ENCODE peak calls at places on chromosomes 3 and 15, in four cellular contexts. One of them, this sample, is unnamed.

GRCh38 chr3:134663646-134664456 is 13.0 kb upstream of the KY start:
- DNase-seq in cardiac muscle cell: peak; percentile 36
- DNase-seq in IMR-90: peak; percentile 55
- DNase-seq in astrocyte: peak; percentile 47
- DNase-seq in this sample: peak; percentile 17

GRCh38 chr3:64344721-64345207 is 119.5 kb upstream of the PRICKLE2 start:
- DNase-seq in cardiac muscle cell: peak; percentile 24
- DNase-seq in IMR-90: peak; percentile 85
- DNase-seq in astrocyte: peak; percentile 86
- DNase-seq in this sample: peak; percentile 89

GRCh38 chr3:159586587-159587202 is 401.9 kb upstream of the IL12A start:
- DNase-seq in cardiac muscle cell: peak; percentile 52
- DNase-seq in IMR-90: peak; percentile 63
- DNase-seq in astrocyte: peak; percentile 36
- DNase-seq in this sample: peak; percentile 30

GRCh38 chr3:107063351-107063750 is 313.9 kb upstream of the CCDC54 start:
- DNase-seq in cardiac muscle cell: no peak
- DNase-seq in IMR-90: peak; percentile 22
- DNase-seq in astrocyte: peak; percentile 65
- DNase-seq in this sample: no peak

GRCh38 chr3:156818890-156819289 is 7.3 kb upstream of the LEKR1 start:
- DNase-seq in cardiac muscle cell: no peak
- DNase-seq in IMR-90: peak; percentile 74
- DNase-seq in astrocyte: peak; percentile 91
- DNase-seq in this sample: peak; percentile 96

GRCh38 chr3:55690746-55691540 is 203.8 kb upstream of the WNT5A start:
- DNase-seq in cardiac muscle cell: no peak
- DNase-seq in IMR-90: no peak
- DNase-seq in astrocyte: no peak
- DNase-seq in this sample: no peak

GRCh38 chr3:171417813-171418212 is 42.4 kb downstream of the TNIK start:
- DNase-seq in cardiac muscle cell: no peak
- DNase-seq in IMR-90: peak; percentile 93
- DNase-seq in astrocyte: peak; percentile 92
- DNase-seq in this sample: peak; percentile 56

GRCh38 chr3:186788482-186789370 is 5.3 kb downstream of the EIF4A2 start:
- DNase-seq in cardiac muscle cell: no peak
- DNase-seq in IMR-90: no peak
- DNase-seq in astrocyte: no peak
- DNase-seq in this sample: no peak

GRCh38 chr3:40225116-40225515 is 84.4 kb upstream of the EIF1B start:
- DNase-seq in cardiac muscle cell: no peak
- DNase-seq in IMR-90: no peak
- DNase-seq in astrocyte: no peak
- DNase-seq in this sample: no peak

GRCh38 chr3:160806686-160807085 is 50.7 kb downstream of the PPM1L start:
- DNase-seq in cardiac muscle cell: no peak
- DNase-seq in IMR-90: no peak
- DNase-seq in astrocyte: no peak
- DNase-seq in this sample: no peak

GRCh38 chr15:55276324-55276723 is 13.3 kb downstream of the RAB27A start:
- DNase-seq in cardiac muscle cell: no peak
- DNase-seq in IMR-90: no peak
- DNase-seq in astrocyte: no peak
- DNase-seq in this sample: no peak

GRCh38 chr3:122268257-122269024 is 56.6 kb upstream of the CSTA start:
- DNase-seq in cardiac muscle cell: no peak
- DNase-seq in IMR-90: no peak
- DNase-seq in astrocyte: peak; percentile 6
- DNase-seq in this sample: no peak

GRCh38 chr3:36993326-36994283 is at the start of gene MLH1:
- DNase-seq in cardiac muscle cell: peak; percentile 94
- DNase-seq in IMR-90: peak; percentile 100
- DNase-seq in astrocyte: peak; percentile 100
- DNase-seq in this sample: peak; percentile 100

GRCh38 chr15:70323111-70323851 is 225.6 kb upstream of the TLE3 start:
- DNase-seq in cardiac muscle cell: no peak
- DNase-seq in IMR-90: no peak
- DNase-seq in astrocyte: peak; percentile 63
- DNase-seq in this sample: no peak

GRCh38 chr3:105686324-105686897 is 182.4 kb downstream of the CBLB start:
- DNase-seq in cardiac muscle cell: no peak
- DNase-seq in IMR-90: peak; percentile 54
- DNase-seq in astrocyte: no peak
- DNase-seq in this sample: peak; percentile 49

GRCh38 chr3:155815030-155815429 is 9.0 kb upstream of the C3orf33 start:
- DNase-seq in cardiac muscle cell: no peak
- DNase-seq in IMR-90: no peak
- DNase-seq in astrocyte: no peak
- DNase-seq in this sample: no peak

GRCh38 chr15:80856809-80857377 is 77.7 kb downstream of the CEMIP start:
- DNase-seq in cardiac muscle cell: no peak
- DNase-seq in IMR-90: no peak
- DNase-seq in astrocyte: no peak
- DNase-seq in this sample: no peak

GRCh38 chr15:77737238-77738037 is 104.7 kb upstream of the LINGO1 start:
- DNase-seq in cardiac muscle cell: no peak
- DNase-seq in IMR-90: no peak
- DNase-seq in astrocyte: no peak
- DNase-seq in this sample: no peak

DNA sequence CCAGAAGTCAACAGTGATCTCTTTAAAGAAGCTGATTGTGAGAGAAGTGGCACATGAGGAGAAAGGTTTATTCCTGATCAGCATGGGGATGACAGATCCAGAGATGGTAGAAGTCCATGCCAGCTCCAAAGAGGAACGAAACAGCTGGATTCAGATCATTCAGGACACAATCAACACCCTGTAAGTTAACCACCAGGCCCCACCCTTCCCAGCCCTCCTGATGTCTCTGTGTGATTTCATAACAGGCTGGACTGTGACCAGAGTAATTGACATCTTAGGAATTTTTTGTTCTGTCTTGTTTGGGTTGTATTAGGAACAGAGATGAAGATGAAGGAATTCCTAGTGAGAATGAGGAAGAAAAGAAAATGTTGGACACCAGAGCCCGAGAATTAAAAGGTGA is 67.7 kb downstream of the KLHL25 start:
- DNase-seq in cardiac muscle cell: no peak
- DNase-seq in IMR-90: no peak
- DNase-seq in astrocyte: no peak
- DNase-seq in this sample: no peak
- H3K4me3 ChIP-seq in cardiac muscle cell: no peak overlapping the region
- H3K4me3 ChIP-seq in IMR-90: no peak overlapping the region
- H3K4me3 ChIP-seq in astrocyte: no peak overlapping the region
- H3K4me3 ChIP-seq in this sample: no peak overlapping the region

DNA sequence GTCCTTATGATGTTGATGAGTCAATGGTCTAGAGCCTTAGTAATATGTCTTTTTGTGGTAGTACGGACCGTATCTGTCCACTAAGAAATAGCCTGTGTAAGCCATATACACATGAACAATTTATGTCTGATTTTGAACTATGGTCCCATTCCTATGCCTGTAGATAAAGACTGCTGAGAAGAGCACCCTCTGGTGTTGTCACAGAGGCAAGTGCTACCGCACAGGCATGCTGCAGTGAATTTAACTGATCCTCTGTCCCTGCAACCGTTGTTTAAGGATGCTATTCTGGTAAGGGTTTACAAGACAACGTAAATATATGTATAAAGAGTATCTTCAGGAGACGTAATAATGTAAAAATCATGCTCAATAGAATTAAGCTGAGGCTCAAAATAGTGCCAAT is 170.7 kb downstream of the UBE3A start:
- DNase-seq in cardiac muscle cell: no peak
- DNase-seq in IMR-90: no peak
- DNase-seq in astrocyte: no peak
- DNase-seq in this sample: peak; percentile 5
- TF ChIP-seq CTCF in cardiac muscle cell: no peak
- TF ChIP-seq CTCF in IMR-90: no peak
- TF ChIP-seq CTCF in astrocyte: no peak
- TF ChIP-seq CTCF in this sample: peak; percentile 16

GRCh38 chr3:197309528-197310361 is 11.3 kb upstream of the DLG1 start:
- DNase-seq in cardiac muscle cell: no peak
- DNase-seq in IMR-90: peak; percentile 93
- DNase-seq in astrocyte: peak; percentile 95
- DNase-seq in this sample: peak; percentile 75

GRCh38 chr3:197308591-197308990 is 10.2 kb upstream of the DLG1 start:
- DNase-seq in cardiac muscle cell: no peak
- DNase-seq in IMR-90: peak; percentile 90
- DNase-seq in astrocyte: peak; percentile 92
- DNase-seq in this sample: peak; percentile 61

GRCh38 chr3:197312431-197312830 is 14.0 kb upstream of the DLG1 start:
- DNase-seq in cardiac muscle cell: no peak
- DNase-seq in IMR-90: no peak
- DNase-seq in astrocyte: no peak
- DNase-seq in this sample: no peak

GRCh38 chr3:197306374-197307086 is 8.1 kb upstream of the DLG1 start:
- DNase-seq in cardiac muscle cell: no peak
- DNase-seq in IMR-90: peak; percentile 90
- DNase-seq in astrocyte: peak; percentile 92
- DNase-seq in this sample: peak; percentile 95

DNA sequence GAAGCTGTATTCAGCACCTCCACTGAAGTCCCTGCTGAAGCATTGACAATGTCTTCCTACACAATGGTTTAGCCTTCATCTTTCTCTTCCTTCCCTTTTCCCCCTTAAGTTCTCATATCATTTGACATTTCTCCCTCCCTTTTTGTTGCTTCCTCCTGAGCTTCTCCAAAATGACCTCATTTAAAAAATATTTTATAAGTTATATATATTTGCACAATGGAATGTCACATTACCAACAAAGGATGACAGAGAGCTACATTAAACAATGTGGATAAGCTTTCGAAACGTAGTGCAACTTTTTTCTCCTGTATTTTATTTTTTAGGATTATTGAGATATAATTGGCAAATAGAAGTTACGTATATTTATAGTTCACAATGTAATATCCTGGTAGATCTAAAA is 13.2 kb upstream of the DLG1 start:
- DNase-seq in cardiac muscle cell: no peak
- DNase-seq in IMR-90: peak; percentile 29
- DNase-seq in astrocyte: no peak
- DNase-seq in this sample: no peak
- H3K4me3 ChIP-seq in cardiac muscle cell: no peak overlapping the region
- H3K4me3 ChIP-seq in IMR-90: no peak overlapping the region
- H3K4me3 ChIP-seq in astrocyte: no peak overlapping the region
- H3K4me3 ChIP-seq in this sample: no peak overlapping the region

GRCh38 chr3:80771085-80771484 is 990.4 kb downstream of the GBE1 start:
- DNase-seq in cardiac muscle cell: peak; percentile 46
- DNase-seq in IMR-90: no peak
- DNase-seq in astrocyte: no peak
- DNase-seq in this sample: no peak

GRCh38 chr3:80770106-80771079 is 991.1 kb downstream of the GBE1 start:
- DNase-seq in cardiac muscle cell: peak; percentile 39
- DNase-seq in IMR-90: no peak
- DNase-seq in astrocyte: no peak
- DNase-seq in this sample: no peak

GRCh38 chr3:80769683-80770082 is 991.8 kb downstream of the GBE1 start:
- DNase-seq in cardiac muscle cell: no peak
- DNase-seq in IMR-90: no peak
- DNase-seq in astrocyte: no peak
- DNase-seq in this sample: no peak

GRCh38 chr3:80767599-80767998 is 993.8 kb downstream of the GBE1 start:
- DNase-seq in cardiac muscle cell: peak; percentile 5
- DNase-seq in IMR-90: no peak
- DNase-seq in astrocyte: no peak
- DNase-seq in this sample: no peak
- TF ChIP-seq CTCF in cardiac muscle cell: no peak
- TF ChIP-seq CTCF in IMR-90: no peak
- TF ChIP-seq CTCF in astrocyte: no peak
- TF ChIP-seq CTCF in this sample: no peak

GRCh38 chr15:41544650-41545015 is 576 bp upstream of the RPAP1 start:
- DNase-seq in cardiac muscle cell: no peak
- DNase-seq in IMR-90: no peak
- DNase-seq in astrocyte: no peak
- DNase-seq in this sample: no peak
- H3K4me3 ChIP-seq in cardiac muscle cell: peak overlapping the region; percentile 88
- H3K4me3 ChIP-seq in IMR-90: no peak overlapping the region
- H3K4me3 ChIP-seq in astrocyte: no peak overlapping the region
- H3K4me3 ChIP-seq in this sample: peak overlapping the region; percentile 96

GRCh38 chr3:81638480-81638879 is 123.0 kb downstream of the GBE1 start:
- DNase-seq in cardiac muscle cell: no peak
- DNase-seq in IMR-90: no peak
- DNase-seq in astrocyte: no peak
- DNase-seq in this sample: no peak

GRCh38 chr3:81632659-81633058 is 128.8 kb downstream of the GBE1 start:
- DNase-seq in cardiac muscle cell: no peak
- DNase-seq in IMR-90: no peak
- DNase-seq in astrocyte: no peak
- DNase-seq in this sample: no peak
- TF ChIP-seq CTCF in cardiac muscle cell: no peak
- TF ChIP-seq CTCF in IMR-90: no peak
- TF ChIP-seq CTCF in astrocyte: no peak
- TF ChIP-seq CTCF in this sample: no peak